ENCODE peak calls at places on chromosome 19, in six cellular contexts. One of them, this sample, is unnamed.

GRCh38 chr19:13823256-13823655 is 28.0 kb downstream of the ZSWIM4 start:
- DNase-seq in Caco-2: no peak
- DNase-seq in pancreas: no peak
- DNase-seq in ascending aorta: no peak
- DNase-seq in AG04450: no peak
- DNase-seq in ovary: no peak
- DNase-seq in this sample: no peak

GRCh38 chr19:11054628-11055027 is 34.6 kb upstream of the LDLR start:
- DNase-seq in Caco-2: no peak
- DNase-seq in pancreas: no peak
- DNase-seq in ascending aorta: no peak
- DNase-seq in AG04450: no peak
- DNase-seq in ovary: no peak
- DNase-seq in this sample: no peak

GRCh38 chr19:39038098-39038497 is 5.7 kb upstream of the FBXO27 start:
- DNase-seq in Caco-2: peak; percentile 71
- DNase-seq in pancreas: peak; percentile 57
- DNase-seq in ascending aorta: no peak
- DNase-seq in AG04450: no peak
- DNase-seq in ovary: no peak
- DNase-seq in this sample: no peak

GRCh38 chr19:610071-610800 is 20.6 kb downstream of the HCN2 start:
- DNase-seq in Caco-2: no peak
- DNase-seq in pancreas: no peak
- DNase-seq in ascending aorta: no peak
- DNase-seq in AG04450: no peak
- DNase-seq in ovary: no peak
- DNase-seq in this sample: peak; percentile 35

GRCh38 chr19:48635966-48636858 is 967 bp downstream of the DBP start:
- DNase-seq in Caco-2: peak; percentile 56
- DNase-seq in pancreas: peak; percentile 63
- DNase-seq in ascending aorta: peak; percentile 71
- DNase-seq in AG04450: no peak
- DNase-seq in ovary: peak; percentile 76
- DNase-seq in this sample: no peak

GRCh38 chr19:17260842-17261325 is 3.7 kb downstream of the USHBP1 start:
- DNase-seq in Caco-2: peak; percentile 91
- DNase-seq in pancreas: peak; percentile 90
- DNase-seq in ascending aorta: peak; percentile 87
- DNase-seq in AG04450: no peak
- DNase-seq in ovary: peak; percentile 56
- DNase-seq in this sample: peak; percentile 85

GRCh38 chr19:11203194-11204075 is 6.1 kb upstream of the KANK2 start:
- DNase-seq in Caco-2: no peak
- DNase-seq in pancreas: peak; percentile 44
- DNase-seq in ascending aorta: peak; percentile 95
- DNase-seq in AG04450: peak; percentile 30
- DNase-seq in ovary: peak; percentile 96
- DNase-seq in this sample: peak; percentile 26

GRCh38 chr19:48102870-48103751 is 7.5 kb downstream of the PLA2G4C start:
- DNase-seq in Caco-2: peak; percentile 63
- DNase-seq in pancreas: no peak
- DNase-seq in ascending aorta: no peak
- DNase-seq in AG04450: no peak
- DNase-seq in ovary: no peak
- DNase-seq in this sample: peak; percentile 11

GRCh38 chr19:2167896-2168618 is 4.3 kb downstream of the DOT1L start:
- DNase-seq in Caco-2: no peak
- DNase-seq in pancreas: peak; percentile 55
- DNase-seq in ascending aorta: peak; percentile 90
- DNase-seq in AG04450: no peak
- DNase-seq in ovary: no peak
- DNase-seq in this sample: no peak

GRCh38 chr19:16057062-16057461 is 19.2 kb upstream of the TPM4 start:
- DNase-seq in Caco-2: no peak
- DNase-seq in pancreas: no peak
- DNase-seq in ascending aorta: no peak
- DNase-seq in AG04450: no peak
- DNase-seq in ovary: no peak
- DNase-seq in this sample: no peak

GRCh38 chr19:2567580-2567979 is 91.7 kb downstream of the GADD45B start:
- DNase-seq in Caco-2: no peak
- DNase-seq in pancreas: no peak
- DNase-seq in ascending aorta: no peak
- DNase-seq in AG04450: no peak
- DNase-seq in ovary: peak; percentile 6
- DNase-seq in this sample: no peak

GRCh38 chr19:16075430-16076153 is 703 bp upstream of the TPM4 start:
- DNase-seq in Caco-2: no peak
- DNase-seq in pancreas: no peak
- DNase-seq in ascending aorta: peak; percentile 71
- DNase-seq in AG04450: no peak
- DNase-seq in ovary: no peak
- DNase-seq in this sample: no peak

GRCh38 chr19:44814517-44814916 is 5.6 kb downstream of the BCAM start:
- DNase-seq in Caco-2: no peak
- DNase-seq in pancreas: no peak
- DNase-seq in ascending aorta: no peak
- DNase-seq in AG04450: no peak
- DNase-seq in ovary: no peak
- DNase-seq in this sample: no peak

GRCh38 chr19:44810555-44811447 is 1.9 kb downstream of the BCAM start:
- DNase-seq in Caco-2: no peak
- DNase-seq in pancreas: no peak
- DNase-seq in ascending aorta: no peak
- DNase-seq in AG04450: no peak
- DNase-seq in ovary: no peak
- DNase-seq in this sample: no peak

GRCh38 chr19:44814132-44814470 is 5.2 kb downstream of the BCAM start:
- DNase-seq in Caco-2: no peak
- DNase-seq in pancreas: no peak
- DNase-seq in ascending aorta: no peak
- DNase-seq in AG04450: no peak
- DNase-seq in ovary: no peak
- DNase-seq in this sample: no peak

GRCh38 chr19:44812142-44812718 is 3.3 kb downstream of the BCAM start:
- DNase-seq in Caco-2: no peak
- DNase-seq in pancreas: no peak
- DNase-seq in ascending aorta: no peak
- DNase-seq in AG04450: no peak
- DNase-seq in ovary: no peak
- DNase-seq in this sample: no peak

GRCh38 chr19:44813331-44814131 is 4.6 kb downstream of the BCAM start:
- DNase-seq in Caco-2: no peak
- DNase-seq in pancreas: no peak
- DNase-seq in ascending aorta: no peak
- DNase-seq in AG04450: no peak
- DNase-seq in ovary: no peak
- DNase-seq in this sample: no peak
- H3K27me3 ChIP-seq in Caco-2: no peaks in the 10 kb centered on the region
- H3K27me3 ChIP-seq in pancreas: no peaks in the 10 kb centered on the region
- H3K27me3 ChIP-seq in ascending aorta: no peaks in the 10 kb centered on the region
- H3K27me3 ChIP-seq in AG04450: no peaks in the 10 kb centered on the region
- H3K27me3 ChIP-seq in ovary: no peaks in the 10 kb centered on the region
- H3K27me3 ChIP-seq in this sample: peaks cover 20% of the 10 kb centered on the region

GRCh38 chr19:51001495-51001894 is at the start of gene KLK8:
- DNase-seq in Caco-2: no peak
- DNase-seq in pancreas: no peak
- DNase-seq in ascending aorta: no peak
- DNase-seq in AG04450: no peak
- DNase-seq in ovary: no peak
- DNase-seq in this sample: no peak
- TF ChIP-seq CTCF in Caco-2: no peak
- TF ChIP-seq CTCF in pancreas: no peak
- TF ChIP-seq CTCF in ascending aorta: no peak
- TF ChIP-seq CTCF in AG04450: no peak
- TF ChIP-seq CTCF in ovary: no peak
- TF ChIP-seq CTCF in this sample: no peak

GRCh38 chr19:55753401-55753800 is 5.5 kb upstream of the RFPL4A start:
- DNase-seq in Caco-2: no peak
- DNase-seq in pancreas: peak; percentile 81
- DNase-seq in ascending aorta: no peak
- DNase-seq in AG04450: no peak
- DNase-seq in ovary: no peak
- DNase-seq in this sample: no peak
- H3K9me3 ChIP-seq in Caco-2: peaks cover 4% of the 10 kb centered on the region
- H3K9me3 ChIP-seq in pancreas: no peaks in the 10 kb centered on the region
- H3K9me3 ChIP-seq in ascending aorta: no peaks in the 10 kb centered on the region
- H3K9me3 ChIP-seq in AG04450: peaks cover 15% of the 10 kb centered on the region
- H3K9me3 ChIP-seq in ovary: no peaks in the 10 kb centered on the region
- H3K9me3 ChIP-seq in this sample: no peaks in the 10 kb centered on the region

GRCh38 chr19:30387311-30388115 is 15.3 kb downstream of the ZNF536 start:
- DNase-seq in Caco-2: no peak
- DNase-seq in pancreas: no peak
- DNase-seq in ascending aorta: no peak
- DNase-seq in AG04450: no peak
- DNase-seq in ovary: no peak
- DNase-seq in this sample: no peak
- H3K27me3 ChIP-seq in Caco-2: no peaks in the 10 kb centered on the region
- H3K27me3 ChIP-seq in pancreas: no peaks in the 10 kb centered on the region
- H3K27me3 ChIP-seq in ascending aorta: no peaks in the 10 kb centered on the region
- H3K27me3 ChIP-seq in AG04450: no peaks in the 10 kb centered on the region
- H3K27me3 ChIP-seq in ovary: no peaks in the 10 kb centered on the region
- H3K27me3 ChIP-seq in this sample: no peaks in the 10 kb centered on the region